ENCODE peak calls at places on chromosome 2, in nine cellular contexts. A, G, R, C, X, P, E, B and W are unnamed samples.

GRCh38 chr2:6941299-6942046 is 24.3 kb downstream of the RNF144A start:
- DNase-seq in G (no peak), A (no peak), X (no peak), E (no peak), R (no peak), P (no peak), C (no peak), B (no peak), W (no peak)

GRCh38 chr2:33216508-33217182 is 259.8 kb upstream of the RASGRP3 start:
- DNase-seq in C (peak), R (peak), P (no peak), X (no peak), A (no peak), E (peak), B (peak), G (peak), W (no peak)

GRCh38 chr2:98446850-98447249 is 2.2 kb downstream of the INPP4A start:
- DNase-seq in G (no peak), E (no peak), B (no peak), R (no peak), P (no peak), C (no peak), X (no peak), A (peak), W (no peak)

GRCh38 chr2:150596071-150596470 is 108.6 kb upstream of the RND3 start:
- DNase-seq in A (no peak), P (peak), X (no peak), B (peak), R (no peak), G (no peak), C (no peak), E (peak), W (no peak)

GRCh38 chr2:19851116-19851515 is 50.7 kb downstream of the TTC32 start:
- DNase-seq in R (no peak), C (no peak), A (no peak), B (no peak), X (peak), G (no peak), E (no peak), P (no peak), W (no peak)

GRCh38 chr2:108612514-108613183 is 78.4 kb downstream of the LIMS1 start:
- DNase-seq in A (peak), G (no peak), E (no peak), B (no peak), C (no peak), R (no peak), X (peak), P (no peak), W (peak)

GRCh38 chr2:158539176-158539895 is 82.6 kb downstream of the PKP4 start:
- DNase-seq in X (peak), G (peak), E (peak), A (peak), R (peak), C (no peak), B (peak), P (peak), W (no peak)

GRCh38 chr2:14747447-14747846 is 114.9 kb downstream of the LRATD1 start:
- DNase-seq in P (no peak), A (no peak), B (no peak), R (no peak), C (no peak), E (no peak), X (no peak), G (no peak), W (no peak)

GRCh38 chr2:27099334-27099955 is 12.9 kb downstream of the KHK start:
- DNase-seq in C (no peak), A (no peak), P (no peak), E (no peak), G (no peak), X (no peak), B (no peak), R (no peak), W (no peak)

GRCh38 chr2:9950521-9951271 is 797 bp upstream of the GRHL1 start:
- DNase-seq in E (no peak), P (no peak), X (no peak), R (peak), B (peak), A (peak), C (peak), G (no peak), W (no peak)

GRCh38 chr2:143177081-143177786 is 48.0 kb downstream of the ARHGAP15 start:
- DNase-seq in B (no peak), E (no peak), A (peak), R (no peak), P (no peak), X (no peak), C (no peak), G (no peak), W (peak)

GRCh38 chr2:23124214-23124735 is 260.7 kb upstream of the KLHL29 start:
- DNase-seq in C (no peak), X (no peak), G (no peak), A (no peak), P (no peak), E (no peak), R (no peak), B (no peak), W (no peak)

GRCh38 chr2:218658671-218659257 is 659 bp downstream of the ZNF142 start:
- DNase-seq in C (no peak), X (peak), G (peak), P (peak), R (no peak), A (peak), E (peak), B (peak), W (peak)

GRCh38 chr2:101776172-101777043 is 78.9 kb downstream of the MAP4K4 start:
- DNase-seq in X (no peak), C (no peak), A (no peak), R (no peak), B (peak), E (no peak), P (no peak), G (no peak), W (no peak)
- TF ChIP-seq CTCF in X (no peak), C (no peak), A (no peak), R (no peak), B (peak), E (no peak), P (peak), G (no peak), W (no peak)

GRCh38 chr2:43104763-43105162 is 121.6 kb downstream of the ZFP36L2 start:
- DNase-seq in C (no peak), B (no peak), A (no peak), P (no peak), E (no peak), X (no peak), R (no peak), G (no peak), W (no peak)
- TF ChIP-seq CTCF in C (no peak), B (no peak), A (no peak), P (no peak), E (peak), X (no peak), R (no peak), G (no peak), W (peak)

GRCh38 chr2:45008296-45009129 is 739 bp downstream of the SIX2 start:
- DNase-seq in G (peak), X (no peak), B (peak), P (no peak), E (no peak), C (peak), A (no peak), R (no peak), W (no peak)
- TF ChIP-seq CTCF in G (no peak), X (no peak), B (peak), P (no peak), E (no peak), C (no peak), A (no peak), R (no peak), W (no peak)

GRCh38 chr2:99854236-99854852 is 288.0 kb downstream of the AFF3 start:
- DNase-seq in R (no peak), P (no peak), B (no peak), X (no peak), C (no peak), G (no peak), E (no peak), A (no peak), W (no peak)

GRCh38 chr2:99858951-99859596 is 283.3 kb downstream of the AFF3 start:
- DNase-seq in A (no peak), R (no peak), X (no peak), P (peak), B (no peak), E (no peak), G (no peak), C (no peak), W (no peak)

GRCh38 chr2:99852376-99852934 is 289.9 kb downstream of the AFF3 start:
- DNase-seq in C (no peak), B (no peak), R (no peak), A (no peak), E (no peak), G (no peak), X (no peak), P (no peak), W (no peak)

GRCh38 chr2:99857867-99858444 is 284.4 kb downstream of the AFF3 start:
- DNase-seq in B (no peak), G (no peak), R (no peak), E (no peak), C (no peak), P (no peak), A (no peak), X (no peak), W (no peak)

GRCh38 chr2:99856119-99856518 is 286.3 kb downstream of the AFF3 start:
- DNase-seq in X (no peak), R (no peak), G (no peak), E (no peak), P (no peak), C (no peak), A (no peak), B (no peak), W (no peak)
- TF ChIP-seq CTCF in X (no peak), R (no peak), G (no peak), E (no peak), P (no peak), C (no peak), A (no peak), B (no peak), W (no peak)

GRCh38 chr2:172484253-172484652 is 56.9 kb downstream of the ITGA6 start:
- DNase-seq in P (peak), R (no peak), C (no peak), E (peak), A (peak), G (no peak), X (no peak), B (peak), W (peak)
- TF ChIP-seq CTCF in P (no peak), R (no peak), C (peak), E (peak), A (peak), G (no peak), X (no peak), B (peak), W (peak)